ENCODE peak calls at places on chromosomes 6 and 20, in nine cellular contexts. U is right lobe of liver, C is BE2C, J is breast epithelium, T is astrocyte of the spinal cord, O is lung, A is heart left ventricle, F is fibroblast of lung, K is GM23248. N is an unnamed sample.

GRCh38 chr20:19098806-19099578 is 113.5 kb upstream of the SLC24A3 start:
- DNase-seq in U (no peak), C (no peak), J (no peak), T (no peak), O (no peak), A (no peak), F (no peak), K (no peak), N (no peak)

GRCh38 chr6:159102373-159103160 is 57.8 kb upstream of the TAGAP start:
- DNase-seq in U (no peak), C (no peak), J (no peak), T (no peak), O (no peak), A (no peak), F (no peak), K (no peak), N (no peak)

GRCh38 chr6:132813173-132813856 is 1.1 kb upstream of the RPS12 start:
- DNase-seq in U (peak), C (no peak), J (no peak), T (peak), O (peak), A (no peak), F (peak), K (peak), N (no peak)

GRCh38 chr6:158560787-158561246 is 926 bp downstream of the TMEM181 start:
- DNase-seq in U (peak), C (peak), J (no peak), T (no peak), O (no peak), A (no peak), F (peak), K (peak), N (no peak)

GRCh38 chr6:150620244-150620643 is 20.6 kb downstream of the PLEKHG1 start:
- DNase-seq in U (no peak), C (no peak), J (no peak), T (no peak), O (no peak), A (no peak), F (no peak), K (no peak), N (no peak)

GRCh38 chr6:157993076-157993475 is 11.4 kb downstream of the SYNJ2 start:
- DNase-seq in U (no peak), C (no peak), J (no peak), T (no peak), O (no peak), A (no peak), F (peak), K (no peak), N (no peak)

GRCh38 chr6:26520088-26520839 is 17.9 kb upstream of the HMGN4 start:
- DNase-seq in U (peak), C (peak), J (no peak), T (peak), O (no peak), A (no peak), F (no peak), K (peak), N (no peak)

GRCh38 chr6:18209539-18210197 is 54.4 kb downstream of the KDM1B start:
- DNase-seq in U (no peak), C (no peak), J (no peak), T (no peak), O (no peak), A (no peak), F (no peak), K (no peak), N (no peak)

GRCh38 chr20:2299301-2299700 is 3.5 kb downstream of the TGM3 start:
- DNase-seq in U (peak), C (no peak), J (no peak), T (no peak), O (peak), A (peak), F (no peak), K (peak), N (no peak)

GRCh38 chr6:44739163-44739562 is 351.7 kb downstream of the CDC5L start:
- DNase-seq in U (no peak), C (no peak), J (no peak), T (peak), O (no peak), A (no peak), F (no peak), K (no peak), N (no peak)

GRCh38 chr6:41565701-41566100 is 19.5 kb downstream of the FOXP4 start:
- DNase-seq in U (no peak), C (no peak), J (no peak), T (no peak), O (no peak), A (peak), F (no peak), K (no peak), N (no peak)

GRCh38 chr6:107330190-107330589 is 129.2 kb downstream of the PDSS2 start:
- DNase-seq in U (no peak), C (no peak), J (no peak), T (no peak), O (peak), A (no peak), F (no peak), K (no peak), N (no peak)

GRCh38 chr6:106731144-106731842 is 101.9 kb downstream of the QRSL1 start:
- DNase-seq in U (peak), C (no peak), J (no peak), T (no peak), O (no peak), A (no peak), F (no peak), K (no peak), N (no peak)

GRCh38 chr20:2365666-2366065 is 15.0 kb upstream of the TGM6 start:
- DNase-seq in U (no peak), C (no peak), J (no peak), T (no peak), O (no peak), A (no peak), F (no peak), K (no peak), N (no peak)

GRCh38 chr6:127869772-127870404 is 31.0 kb downstream of the THEMIS start:
- DNase-seq in U (no peak), C (no peak), J (no peak), T (no peak), O (no peak), A (no peak), F (no peak), K (no peak), N (no peak)

GRCh38 chr6:37990762-37991525 is 171.4 kb downstream of the ZFAND3 start:
- DNase-seq in U (no peak), C (no peak), J (no peak), T (peak), O (no peak), A (no peak), F (peak), K (peak), N (no peak)

GRCh38 chr6:43217351-43217750 is 11.9 kb downstream of the DNPH1 start:
- DNase-seq in U (no peak), C (no peak), J (no peak), T (no peak), O (peak), A (no peak), F (no peak), K (no peak), N (no peak)

GRCh38 chr20:43752561-43753301 is 25.9 kb upstream of the GTSF1L start:
- DNase-seq in U (no peak), C (no peak), J (no peak), T (peak), O (peak), A (peak), F (peak), K (peak), N (no peak)

GRCh38 chr6:169106176-169106575 is 147.5 kb downstream of the THBS2 start:
- DNase-seq in U (no peak), C (no peak), J (no peak), T (no peak), O (peak), A (no peak), F (no peak), K (no peak), N (no peak)

GRCh38 chr20:53926428-53927028 is 143.9 kb downstream of the BCAS1 start:
- DNase-seq in U (no peak), C (no peak), J (no peak), T (peak), O (no peak), A (no peak), F (peak), K (peak), N (no peak)

GRCh38 chr6:159221486-159222170 is 52.4 kb downstream of the FNDC1 start:
- DNase-seq in U (no peak), C (no peak), J (no peak), T (no peak), O (no peak), A (no peak), F (no peak), K (no peak), N (no peak)

GRCh38 chr20:5735845-5736530 is 14.2 kb upstream of the SHLD1 start:
- DNase-seq in U (no peak), C (no peak), J (no peak), T (no peak), O (no peak), A (no peak), F (peak), K (no peak), N (no peak)
- H3K4me3 ChIP-seq in U (no peak), C (no peak), J (no peak), T (no peak), O (no peak), A (no peak), F (no peak), K (no peak), N (no peak)

GRCh38 chr20:46683620-46683938 is 5.7 kb downstream of the TP53RK start:
- DNase-seq in U (no peak), C (no peak), J (no peak), T (no peak), O (no peak), A (no peak), F (no peak), K (no peak), N (no peak)
- H3K4me3 ChIP-seq in U (peak), C (no peak), J (peak), T (peak), O (no peak), A (peak), F (peak), K (peak), N (peak)

GRCh38 chr20:58693226-58694006 is 816 bp downstream of the NPEPL1 start:
- DNase-seq in U (no peak), C (no peak), J (no peak), T (no peak), O (no peak), A (peak), F (no peak), K (peak), N (no peak)
- H3K4me3 ChIP-seq in U (peak), C (no peak), J (peak), T (peak), O (peak), A (peak), F (peak), K (peak), N (peak)

GRCh38 chr6:148287979-148288378 is 54.7 kb upstream of the SASH1 start:
- DNase-seq in U (no peak), C (no peak), J (no peak), T (no peak), O (no peak), A (no peak), F (peak), K (no peak), N (no peak)
- H3K4me3 ChIP-seq in U (no peak), C (no peak), J (no peak), T (no peak), O (no peak), A (no peak), F (no peak), K (no peak), N (no peak)

N was measured in thoracic aorta.